ENCODE peak calls at places on chromosomes 11 and 22, in ten cellular contexts. H is neural crest cell, Q is BJ, O is OCI-LY7, D is cardiac muscle cell, N is IMR-90, I is astrocyte of the spinal cord, G is left lung, T is PC-3, R is tibial artery. L is an unnamed sample.

GRCh38 chr11:61417670-61418069 is 12.1 kb downstream of the CPSF7 start:
- DNase-seq in H (no peak), Q (no peak), O (no peak), D (peak), N (peak), I (no peak), G (no peak), T (no peak), R (no peak), L (no peak)

GRCh38 chr22:49964493-49965290 is 4.1 kb downstream of the PIM3 start:
- DNase-seq in H (no peak), Q (no peak), O (no peak), D (no peak), N (no peak), I (no peak), G (peak), T (no peak), R (peak), L (peak)

GRCh38 chr22:20033045-20033706 is 12.3 kb downstream of the TANGO2 start:
- DNase-seq in H (no peak), Q (no peak), O (no peak), D (no peak), N (no peak), I (no peak), G (no peak), T (no peak), R (peak), L (no peak)

GRCh38 chr11:64802370-64803162 is 448 bp downstream of the MAP4K2 start:
- DNase-seq in H (no peak), Q (no peak), O (peak), D (no peak), N (no peak), I (no peak), G (no peak), T (no peak), R (no peak), L (peak)

GRCh38 chr11:17979770-17980371 is 33.0 kb downstream of the SERGEF start:
- DNase-seq in H (peak), Q (no peak), O (peak), D (peak), N (peak), I (no peak), G (no peak), T (peak), R (no peak), L (no peak)

GRCh38 chr22:48691431-48691851 is 1136.2 kb downstream of the BRD1 start:
- DNase-seq in H (no peak), Q (no peak), O (no peak), D (no peak), N (no peak), I (no peak), G (peak), T (no peak), R (no peak), L (no peak)

GRCh38 chr22:38754247-38755154 is 1.3 kb downstream of the SUN2 start:
- DNase-seq in H (no peak), Q (no peak), O (peak), D (peak), N (peak), I (peak), G (no peak), T (peak), R (peak), L (peak)

GRCh38 chr22:37516456-37516855 is 2.8 kb downstream of the CARD10 start:
- DNase-seq in H (no peak), Q (no peak), O (no peak), D (no peak), N (no peak), I (no peak), G (no peak), T (no peak), R (no peak), L (no peak)

GRCh38 chr11:9330387-9331384 is 16.3 kb upstream of the TMEM41B start:
- DNase-seq in H (no peak), Q (peak), O (no peak), D (no peak), N (peak), I (peak), G (no peak), T (peak), R (no peak), L (no peak)

GRCh38 chr11:34339149-34340064 is 18.4 kb downstream of the ABTB2 start:
- DNase-seq in H (no peak), Q (no peak), O (no peak), D (peak), N (no peak), I (no peak), G (no peak), T (peak), R (no peak), L (no peak)

GRCh38 chr11:120182357-120182756 is 28.5 kb upstream of the OAF start:
- DNase-seq in H (no peak), Q (no peak), O (no peak), D (no peak), N (no peak), I (no peak), G (no peak), T (no peak), R (peak), L (peak)

GRCh38 chr11:1050581-1051355 is 14.2 kb upstream of the MUC6 start:
- DNase-seq in H (peak), Q (no peak), O (peak), D (peak), N (peak), I (peak), G (peak), T (peak), R (peak), L (peak)

GRCh38 chr11:76825726-76826396 is 34.9 kb upstream of the ACER3 start:
- DNase-seq in H (no peak), Q (no peak), O (no peak), D (no peak), N (no peak), I (no peak), G (no peak), T (peak), R (no peak), L (no peak)
- TF ChIP-seq CTCF in H (no peak), Q (no peak), O (no peak), D (no peak), N (no peak), I (no peak), G (no peak), T (no peak), R (no peak), L (no peak)

DNA sequence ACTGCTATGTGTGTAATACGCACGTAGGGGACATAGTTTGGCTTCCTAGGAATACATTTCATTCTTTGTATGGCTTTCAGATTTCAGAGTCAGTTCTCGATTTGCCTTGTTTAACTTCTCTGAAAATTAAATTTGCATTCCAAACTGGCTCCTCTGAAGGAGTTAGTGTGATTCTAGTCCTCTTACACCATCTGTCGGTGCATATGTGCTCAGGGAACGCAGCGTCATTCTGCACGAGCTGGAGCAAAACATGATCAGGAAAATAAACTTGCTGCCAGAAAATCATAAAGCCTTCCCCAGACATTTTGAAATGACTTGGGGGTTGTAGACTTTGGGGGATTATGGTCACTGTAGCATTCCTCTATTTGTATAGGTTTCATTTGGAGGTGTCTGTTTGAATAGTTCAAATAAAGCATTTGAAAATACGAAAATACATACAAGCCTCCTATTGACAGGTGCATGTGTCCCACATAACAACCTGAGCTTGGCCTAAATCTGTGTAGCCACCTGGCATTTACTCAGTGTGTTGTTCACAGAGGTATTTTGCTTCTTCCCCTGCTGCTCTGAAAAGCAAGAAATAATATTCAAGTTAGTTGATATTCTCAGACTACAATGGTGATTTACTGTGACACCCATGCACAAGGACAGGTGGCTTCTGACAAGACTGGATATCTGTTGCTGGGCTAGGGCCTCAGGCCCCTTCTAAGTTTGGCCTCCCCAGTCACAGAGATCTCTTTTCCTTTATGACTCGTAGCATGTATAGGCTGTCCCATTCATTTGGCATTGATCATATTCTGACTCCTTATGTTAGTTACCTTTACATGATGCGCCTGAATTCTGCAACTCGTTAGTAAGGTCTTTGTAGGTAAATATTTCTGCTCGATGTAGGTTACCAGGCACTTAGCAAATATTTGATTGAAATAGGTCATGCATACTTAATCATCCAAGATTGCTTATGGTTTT is 81.6 kb upstream of the SORL1-AS1 start:
- DNase-seq in H (no peak), Q (no peak), O (peak), D (peak), N (peak), I (peak), G (no peak), T (peak), R (no peak), L (no peak)
- TF ChIP-seq CTCF in H (no peak), Q (peak), O (peak), D (peak), N (peak), I (peak), G (no peak), T (peak), R (peak), L (peak)

DNA sequence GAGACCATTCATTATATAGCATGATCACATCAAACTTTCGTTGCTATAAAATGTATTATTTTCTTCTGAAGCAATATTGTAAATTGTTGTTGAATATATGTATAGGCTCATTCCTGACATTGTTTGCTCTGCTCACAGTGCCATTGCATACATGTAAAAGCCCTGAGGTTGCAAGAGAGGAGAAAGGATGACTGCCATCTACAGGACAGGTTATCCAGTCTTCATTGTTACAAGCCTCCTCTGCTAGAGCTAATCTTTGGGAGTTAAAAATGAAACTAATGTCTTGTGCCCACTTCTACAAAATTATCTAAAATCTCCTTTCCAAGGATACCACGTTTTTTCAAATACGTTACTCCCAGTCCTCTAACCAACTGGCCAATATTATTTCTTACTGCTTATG is 16.4 kb upstream of the OR5AL1 start:
- DNase-seq in H (no peak), Q (no peak), O (no peak), D (no peak), N (no peak), I (no peak), G (no peak), T (no peak), R (no peak), L (no peak)
- TF ChIP-seq CTCF in H (no peak), Q (no peak), O (peak), D (no peak), N (no peak), I (no peak), G (no peak), T (peak), R (no peak), L (no peak)

DNA sequence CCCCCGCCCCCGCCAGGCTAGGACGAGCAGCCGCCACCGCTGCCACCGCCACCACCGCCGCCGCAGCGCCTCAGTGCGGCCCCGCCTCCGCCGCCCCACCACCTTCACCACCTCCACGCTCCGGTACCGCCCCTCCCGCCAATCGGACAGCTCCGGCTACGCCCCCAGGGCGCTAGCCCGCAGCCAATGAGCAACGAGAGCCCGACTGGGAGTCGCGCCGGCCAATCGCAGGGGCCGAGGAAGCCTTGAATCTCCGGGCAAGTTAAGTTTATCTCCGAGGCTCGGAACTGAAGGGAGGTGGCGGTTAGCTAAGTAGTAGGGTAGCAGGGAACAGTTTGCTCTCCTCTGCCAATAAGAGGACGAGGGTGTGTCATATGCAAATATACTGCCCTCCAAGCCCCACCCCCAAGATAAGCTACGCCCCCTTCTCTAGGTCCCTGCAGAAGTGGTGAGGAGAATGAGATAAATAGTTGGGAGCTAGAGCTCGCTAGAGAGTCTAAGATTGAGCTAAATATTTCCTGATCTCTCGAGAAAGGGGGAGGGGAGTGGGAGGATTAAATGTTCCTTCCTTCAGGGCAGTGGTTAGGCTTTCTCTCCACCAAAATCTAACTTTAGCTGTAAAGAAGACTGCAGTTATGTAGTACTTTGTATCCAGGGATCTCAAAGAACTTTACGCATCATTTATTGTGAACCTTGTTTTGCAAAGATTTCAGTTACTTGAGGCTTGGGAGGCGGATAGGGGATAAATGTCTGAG is at the start of gene SESN3:
- DNase-seq in H (peak), Q (peak), O (peak), D (peak), N (peak), I (peak), G (peak), T (peak), R (peak), L (peak)
- TF ChIP-seq CTCF in H (no peak), Q (no peak), O (peak), D (peak), N (no peak), I (peak), G (no peak), T (no peak), R (no peak), L (no peak)

GRCh38 chr11:40271361-40271760 is 1188.1 kb downstream of the LRRC4C start:
- DNase-seq in H (no peak), Q (no peak), O (no peak), D (no peak), N (no peak), I (no peak), G (no peak), T (no peak), R (no peak), L (no peak)
- TF ChIP-seq CTCF in H (no peak), Q (no peak), O (no peak), D (no peak), N (no peak), I (no peak), G (no peak), T (no peak), R (no peak), L (no peak)